ENCODE peak calls at places on chromosomes 5 and 9, in five cellular contexts. One of them, this sample, is unnamed. For H3F3A, the result is how much of the 10 kb centered on the place peaks cover.

GRCh38 chr5:138850854-138851253 is 24.3 kb downstream of the LRRTM2 start:
- DNase-seq in GM23338: no peak
- DNase-seq in SK-N-SH: no peak
- DNase-seq in GM23248: peak
- DNase-seq in neural progenitor cell: no peak
- DNase-seq in this sample: no peak

GRCh38 chr5:82351754-82352145 is 73.6 kb upstream of the RPS23 start:
- DNase-seq in GM23248: peak
- DNase-seq in SK-N-SH: peak
- DNase-seq in GM23338: peak
- DNase-seq in neural progenitor cell: peak
- DNase-seq in this sample: peak

GRCh38 chr5:79811081-79811480 is 121.4 kb downstream of the CMYA5 start:
- DNase-seq in SK-N-SH: no peak
- DNase-seq in neural progenitor cell: no peak
- DNase-seq in GM23338: no peak
- DNase-seq in GM23248: no peak
- DNase-seq in this sample: no peak

GRCh38 chr9:69582544-69583297 is 89.5 kb downstream of the APBA1 start:
- DNase-seq in SK-N-SH: peak
- DNase-seq in GM23338: peak
- DNase-seq in neural progenitor cell: no peak
- DNase-seq in GM23248: no peak
- DNase-seq in this sample: peak

GRCh38 chr5:88694087-88694703 is 188.8 kb downstream of the MEF2C start:
- DNase-seq in GM23248: no peak
- DNase-seq in SK-N-SH: no peak
- DNase-seq in GM23338: no peak
- DNase-seq in neural progenitor cell: no peak
- DNase-seq in this sample: no peak

GRCh38 chr5:10467281-10468198 is 25.9 kb downstream of the ROPN1L start:
- DNase-seq in neural progenitor cell: peak
- DNase-seq in SK-N-SH: no peak
- DNase-seq in GM23338: peak
- DNase-seq in GM23248: peak
- DNase-seq in this sample: peak

GRCh38 chr5:115100556-115100955 is 69.2 kb downstream of the TRIM36 start:
- DNase-seq in GM23248: peak
- DNase-seq in GM23338: no peak
- DNase-seq in neural progenitor cell: no peak
- DNase-seq in SK-N-SH: no peak
- DNase-seq in this sample: peak

GRCh38 chr5:54049963-54050362 is 260.4 kb downstream of the ARL15 start:
- DNase-seq in SK-N-SH: no peak
- DNase-seq in GM23338: no peak
- DNase-seq in neural progenitor cell: no peak
- DNase-seq in GM23248: peak
- DNase-seq in this sample: no peak

GRCh38 chr9:15142903-15143534 is 164.0 kb downstream of the TTC39B start:
- DNase-seq in GM23338: peak
- DNase-seq in neural progenitor cell: peak
- DNase-seq in GM23248: peak
- DNase-seq in SK-N-SH: peak
- DNase-seq in this sample: peak

GRCh38 chr9:95588724-95589282 is 72.0 kb upstream of the PTCH1 start:
- DNase-seq in SK-N-SH: no peak
- DNase-seq in GM23248: no peak
- DNase-seq in neural progenitor cell: no peak
- DNase-seq in GM23338: no peak
- DNase-seq in this sample: no peak

GRCh38 chr5:40333459-40334241 is 346.1 kb upstream of the PTGER4 start:
- DNase-seq in SK-N-SH: no peak
- DNase-seq in GM23248: peak
- DNase-seq in GM23338: no peak
- DNase-seq in neural progenitor cell: no peak
- DNase-seq in this sample: peak

GRCh38 chr9:112443200-112443599 is 43.4 kb upstream of the KIAA1958 start:
- DNase-seq in neural progenitor cell: peak
- DNase-seq in GM23338: peak
- DNase-seq in SK-N-SH: no peak
- DNase-seq in GM23248: peak
- DNase-seq in this sample: peak

GRCh38 chr9:135176284-135176683 is 88.8 kb downstream of the OLFM1 start:
- DNase-seq in neural progenitor cell: no peak
- DNase-seq in GM23248: no peak
- DNase-seq in SK-N-SH: no peak
- DNase-seq in GM23338: no peak
- DNase-seq in this sample: no peak

GRCh38 chr5:157269165-157269671 is 3.3 kb downstream of the CYFIP2 start:
- DNase-seq in neural progenitor cell: no peak
- DNase-seq in SK-N-SH: no peak
- DNase-seq in GM23338: peak
- DNase-seq in GM23248: no peak
- DNase-seq in this sample: no peak

GRCh38 chr9:137606005-137606601 is 617 bp downstream of the ARRDC1 start:
- DNase-seq in GM23248: peak
- DNase-seq in neural progenitor cell: peak
- DNase-seq in GM23338: peak
- DNase-seq in SK-N-SH: peak
- DNase-seq in this sample: no peak

GRCh38 chr9:130765135-130766030 is 69.7 kb upstream of the ABL1 start:
- DNase-seq in GM23248: peak
- DNase-seq in neural progenitor cell: no peak
- DNase-seq in GM23338: no peak
- DNase-seq in SK-N-SH: no peak
- DNase-seq in this sample: no peak

GRCh38 chr5:88680253-88681132 is 202.5 kb downstream of the MEF2C start:
- DNase-seq in GM23338: peak
- DNase-seq in neural progenitor cell: peak
- DNase-seq in GM23248: peak
- DNase-seq in SK-N-SH: peak
- DNase-seq in this sample: peak

GRCh38 chr9:89455356-89455824 is 42.5 kb downstream of the SEMA4D start:
- DNase-seq in GM23338: no peak
- DNase-seq in GM23248: no peak
- DNase-seq in neural progenitor cell: no peak
- DNase-seq in SK-N-SH: no peak
- DNase-seq in this sample: no peak

GRCh38 chr5:131381011-131381410 is 117.2 kb downstream of the CDC42SE2 start:
- DNase-seq in SK-N-SH: no peak
- DNase-seq in GM23338: no peak
- DNase-seq in GM23248: no peak
- DNase-seq in neural progenitor cell: no peak
- DNase-seq in this sample: no peak

GRCh38 chr5:1013238-1013947 is 4.8 kb downstream of the NKD2 start:
- DNase-seq in GM23248: no peak
- DNase-seq in neural progenitor cell: no peak
- DNase-seq in SK-N-SH: no peak
- DNase-seq in GM23338: no peak
- DNase-seq in this sample: no peak

GRCh38 chr5:172782169-172783039 is 11.4 kb upstream of the DUSP1 start:
- DNase-seq in SK-N-SH: no peak
- DNase-seq in GM23338: no peak
- DNase-seq in GM23248: peak
- DNase-seq in neural progenitor cell: no peak
- DNase-seq in this sample: peak

GRCh38 chr5:144103611-144104010 is 66.8 kb downstream of the YIPF5 start:
- DNase-seq in GM23248: no peak
- DNase-seq in SK-N-SH: no peak
- DNase-seq in neural progenitor cell: no peak
- DNase-seq in GM23338: no peak
- DNase-seq in this sample: no peak

GRCh38 chr5:9927521-9927997 is 297.4 kb upstream of the TAS2R1 start:
- DNase-seq in GM23338: peak
- DNase-seq in neural progenitor cell: no peak
- DNase-seq in SK-N-SH: no peak
- DNase-seq in GM23248: peak
- DNase-seq in this sample: peak

GRCh38 chr9:107480386-107480789 is 9.2 kb downstream of the KLF4 start:
- DNase-seq in GM23338: no peak
- DNase-seq in GM23248: peak
- DNase-seq in SK-N-SH: no peak
- DNase-seq in neural progenitor cell: no peak
- DNase-seq in this sample: peak

GRCh38 chr5:134835623-134836022 is 10.1 kb upstream of the C5orf24 start:
- DNase-seq in neural progenitor cell: no peak
- DNase-seq in SK-N-SH: no peak
- DNase-seq in GM23248: no peak
- DNase-seq in GM23338: no peak
- DNase-seq in this sample: no peak

GRCh38 chr5:112385566-112385965 is 33.5 kb downstream of the EPB41L4A start:
- DNase-seq in GM23248: no peak
- DNase-seq in neural progenitor cell: no peak
- DNase-seq in GM23338: no peak
- DNase-seq in SK-N-SH: no peak
- DNase-seq in this sample: no peak
- H3F3A ChIP-seq in GM23248: under half
- H3F3A ChIP-seq in neural progenitor cell: under half
- H3F3A ChIP-seq in GM23338: under half
- H3F3A ChIP-seq in SK-N-SH: under half
- H3F3A ChIP-seq in this sample: under half

GRCh38 chr9:3534614-3535404 is 9.0 kb upstream of the RFX3 start:
- DNase-seq in SK-N-SH: no peak
- DNase-seq in GM23248: no peak
- DNase-seq in GM23338: no peak
- DNase-seq in neural progenitor cell: no peak
- DNase-seq in this sample: no peak
- H3K4me2 ChIP-seq in SK-N-SH: no peak
- H3K4me2 ChIP-seq in GM23248: no peak
- H3K4me2 ChIP-seq in GM23338: no peak
- H3K4me2 ChIP-seq in neural progenitor cell: no peak
- H3K4me2 ChIP-seq in this sample: no peak

GRCh38 chr5:96922452-96923244 is 13.2 kb upstream of the LNPEP start:
- DNase-seq in GM23338: no peak
- DNase-seq in GM23248: no peak
- DNase-seq in neural progenitor cell: no peak
- DNase-seq in SK-N-SH: no peak
- DNase-seq in this sample: no peak
- H3F3A ChIP-seq in GM23338: under half
- H3F3A ChIP-seq in GM23248: under half
- H3F3A ChIP-seq in neural progenitor cell: under half
- H3F3A ChIP-seq in SK-N-SH: under half
- H3F3A ChIP-seq in this sample: under half

GRCh38 chr9:92140074-92140753 is 25.0 kb upstream of the SPTLC1 start:
- DNase-seq in SK-N-SH: peak
- DNase-seq in GM23338: peak
- DNase-seq in neural progenitor cell: peak
- DNase-seq in GM23248: peak
- DNase-seq in this sample: peak
- H3K4me2 ChIP-seq in SK-N-SH: peak
- H3K4me2 ChIP-seq in GM23338: peak
- H3K4me2 ChIP-seq in neural progenitor cell: no peak
- H3K4me2 ChIP-seq in GM23248: peak
- H3K4me2 ChIP-seq in this sample: peak

GRCh38 chr5:132417889-132418432 is 48.5 kb downstream of the SLC22A5 start:
- DNase-seq in GM23338: no peak
- DNase-seq in GM23248: no peak
- DNase-seq in SK-N-SH: no peak
- DNase-seq in neural progenitor cell: no peak
- DNase-seq in this sample: no peak
- H3F3A ChIP-seq in GM23338: under half
- H3F3A ChIP-seq in GM23248: under half
- H3F3A ChIP-seq in SK-N-SH: under half
- H3F3A ChIP-seq in neural progenitor cell: under half
- H3F3A ChIP-seq in this sample: under half

GRCh38 chr5:15823413-15823812 is 323.4 kb downstream of the FBXL7 start:
- DNase-seq in GM23338: no peak
- DNase-seq in SK-N-SH: no peak
- DNase-seq in GM23248: peak
- DNase-seq in neural progenitor cell: no peak
- DNase-seq in this sample: no peak

GRCh38 chr5:15821506-15821905 is 321.5 kb downstream of the FBXL7 start:
- DNase-seq in GM23338: no peak
- DNase-seq in SK-N-SH: no peak
- DNase-seq in neural progenitor cell: no peak
- DNase-seq in GM23248: peak
- DNase-seq in this sample: no peak

DNA sequence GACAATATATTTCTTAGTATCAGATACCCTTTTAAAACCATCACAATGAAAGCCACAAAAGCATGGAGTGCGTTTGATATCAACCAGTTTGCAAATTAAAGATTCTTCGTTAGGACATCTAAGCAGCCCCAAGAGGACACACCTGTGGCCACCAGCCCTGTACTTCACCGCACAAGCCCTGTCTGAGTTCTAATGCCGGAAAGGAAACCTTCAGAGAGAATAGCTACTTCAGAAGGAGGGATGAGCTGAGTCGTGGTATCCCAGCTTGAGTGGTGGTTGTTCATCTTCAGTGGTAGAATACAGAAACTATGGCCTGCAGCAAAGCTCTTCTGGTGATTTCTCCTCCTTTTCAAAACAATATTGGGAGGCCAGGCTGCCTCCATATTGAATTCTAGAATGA is 319.6 kb downstream of the FBXL7 start:
- DNase-seq in SK-N-SH: no peak
- DNase-seq in neural progenitor cell: no peak
- DNase-seq in GM23248: no peak
- DNase-seq in GM23338: no peak
- DNase-seq in this sample: no peak
- H3K4me2 ChIP-seq in SK-N-SH: no peak
- H3K4me2 ChIP-seq in neural progenitor cell: no peak
- H3K4me2 ChIP-seq in GM23248: no peak
- H3K4me2 ChIP-seq in GM23338: no peak
- H3K4me2 ChIP-seq in this sample: no peak

GRCh38 chr9:37499297-37499696 is 13.5 kb downstream of the POLR1E start:
- DNase-seq in neural progenitor cell: no peak
- DNase-seq in SK-N-SH: no peak
- DNase-seq in GM23248: no peak
- DNase-seq in GM23338: no peak
- DNase-seq in this sample: no peak
- H3F3A ChIP-seq in neural progenitor cell: under half
- H3F3A ChIP-seq in SK-N-SH: under half
- H3F3A ChIP-seq in GM23248: under half
- H3F3A ChIP-seq in GM23338: under half
- H3F3A ChIP-seq in this sample: under half

GRCh38 chr9:6384732-6385131 is 28.3 kb upstream of the UHRF2 start:
- DNase-seq in SK-N-SH: no peak
- DNase-seq in GM23248: no peak
- DNase-seq in neural progenitor cell: no peak
- DNase-seq in GM23338: peak
- DNase-seq in this sample: no peak

GRCh38 chr9:6382681-6383080 is 30.3 kb upstream of the UHRF2 start:
- DNase-seq in GM23248: peak
- DNase-seq in neural progenitor cell: no peak
- DNase-seq in SK-N-SH: no peak
- DNase-seq in GM23338: no peak
- DNase-seq in this sample: peak

GRCh38 chr9:6383551-6384225 is 29.3 kb upstream of the UHRF2 start:
- DNase-seq in GM23338: no peak
- DNase-seq in neural progenitor cell: no peak
- DNase-seq in GM23248: peak
- DNase-seq in SK-N-SH: no peak
- DNase-seq in this sample: no peak
- H3K4me2 ChIP-seq in GM23338: no peak
- H3K4me2 ChIP-seq in neural progenitor cell: no peak
- H3K4me2 ChIP-seq in GM23248: peak
- H3K4me2 ChIP-seq in SK-N-SH: peak
- H3K4me2 ChIP-seq in this sample: no peak

This sample was measured in PC-3.